ENCODE peak calls at places on chromosomes 11 and 22, in seven cellular contexts. N is GM12865, X is transverse colon, B is A549, D is retinal pigment epithelial cell, C is MCF 10A, J is omental fat pad. R is an unnamed sample.

GRCh38 chr11:125313271-125314222 is 149.0 kb downstream of the PKNOX2 start:
- DNase-seq in N (no peak), X (no peak), B (no peak), D (no peak), C (peak), J (no peak), R (no peak)

GRCh38 chr11:2576536-2576935 is 123.3 kb downstream of the KCNQ1OT1 start:
- DNase-seq in N (no peak), X (peak), B (no peak), D (no peak), C (no peak), J (no peak), R (no peak)

GRCh38 chr11:125171974-125172373 is 7.4 kb downstream of the PKNOX2 start:
- DNase-seq in N (no peak), X (no peak), B (no peak), D (no peak), C (no peak), J (no peak), R (no peak)

GRCh38 chr11:81030186-81030585 is 1589.4 kb upstream of the TENM4 start:
- DNase-seq in N (no peak), X (no peak), B (no peak), D (peak), C (peak), J (no peak), R (no peak)

GRCh38 chr11:123630126-123630531 is 24.3 kb downstream of the SCN3B start:
- DNase-seq in N (no peak), X (no peak), B (no peak), D (no peak), C (no peak), J (no peak), R (no peak)

GRCh38 chr11:128417607-128418324 is 169.6 kb downstream of the ETS1 start:
- DNase-seq in N (no peak), X (no peak), B (no peak), D (no peak), C (peak), J (no peak), R (no peak)

GRCh38 chr22:44584256-44584902 is 86.3 kb upstream of the RTL6 start:
- DNase-seq in N (no peak), X (no peak), B (no peak), D (no peak), C (no peak), J (peak), R (no peak)

GRCh38 chr11:282630-283360 is 4.6 kb downstream of the NLRP6 start:
- DNase-seq in N (no peak), X (no peak), B (no peak), D (no peak), C (no peak), J (no peak), R (no peak)

GRCh38 chr22:42959472-42960145 is 55.3 kb downstream of the PACSIN2 start:
- DNase-seq in N (no peak), X (peak), B (peak), D (peak), C (peak), J (no peak), R (no peak)

GRCh38 chr11:119854521-119854920 is 125.5 kb upstream of the NECTIN1 start:
- DNase-seq in N (peak), X (peak), B (no peak), D (no peak), C (no peak), J (no peak), R (no peak)

GRCh38 chr11:60647087-60647486 is 52.3 kb upstream of the MS4A8 start:
- DNase-seq in N (no peak), X (no peak), B (no peak), D (no peak), C (no peak), J (no peak), R (no peak)

GRCh38 chr11:12233602-12233925 is 123.2 kb downstream of the MICAL2 start:
- DNase-seq in N (no peak), X (no peak), B (no peak), D (no peak), C (no peak), J (no peak), R (no peak)

GRCh38 chr11:10327254-10327653 is 22.4 kb downstream of the ADM start:
- DNase-seq in N (no peak), X (no peak), B (no peak), D (no peak), C (peak), J (no peak), R (no peak)

GRCh38 chr22:26784772-26785171 is 127.4 kb downstream of the MIAT start:
- DNase-seq in N (no peak), X (no peak), B (no peak), D (no peak), C (no peak), J (no peak), R (no peak)

GRCh38 chr22:26786398-26786797 is 129.0 kb downstream of the MIAT start:
- DNase-seq in N (no peak), X (no peak), B (no peak), D (no peak), C (no peak), J (no peak), R (no peak)

GRCh38 chr22:26781591-26781990 is 124.2 kb downstream of the MIAT start:
- DNase-seq in N (no peak), X (no peak), B (no peak), D (no peak), C (no peak), J (no peak), R (no peak)

GRCh38 chr22:26785942-26786341 is 128.6 kb downstream of the MIAT start:
- DNase-seq in N (peak), X (no peak), B (no peak), D (no peak), C (no peak), J (no peak), R (peak)

DNA sequence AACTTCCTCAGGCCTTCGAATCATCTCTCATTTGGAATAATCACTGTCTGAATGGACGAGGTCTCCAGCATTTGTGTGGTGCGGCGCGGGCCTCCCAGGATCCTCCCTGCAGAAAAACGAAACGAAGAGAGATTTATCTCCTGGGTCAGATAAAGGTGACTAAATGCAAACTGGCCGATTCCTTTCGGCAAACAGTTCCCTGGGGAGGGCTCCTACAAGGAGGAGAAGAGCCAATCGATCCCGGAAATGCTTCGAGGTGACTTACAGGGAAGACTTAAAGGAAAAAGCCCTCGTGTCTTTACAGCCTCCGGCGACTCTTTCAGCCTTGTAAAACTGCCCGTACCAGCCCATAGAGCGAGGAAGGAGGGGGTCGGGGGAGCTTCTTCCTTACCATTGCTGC is 126.5 kb downstream of the MIAT start:
- DNase-seq in N (no peak), X (no peak), B (no peak), D (no peak), C (no peak), J (no peak), R (no peak)
- TF ChIP-seq CTCF in N (no peak), X (no peak), B (no peak), D (no peak), C (no peak), J (no peak), R (no peak)

GRCh38 chr11:121741954-121742361 is 289.2 kb upstream of the SORL1-AS1 start:
- DNase-seq in N (no peak), X (peak), B (no peak), D (peak), C (no peak), J (no peak), R (no peak)
- TF ChIP-seq CTCF in N (no peak), X (no peak), B (no peak), D (no peak), C (no peak), J (no peak), R (no peak)

GRCh38 chr22:50473088-50473487 is 1.7 kb downstream of the SBF1 start:
- DNase-seq in N (peak), X (peak), B (peak), D (no peak), C (peak), J (no peak), R (no peak)
- TF ChIP-seq CTCF in N (peak), X (peak), B (peak), D (peak), C (no peak), J (no peak), R (peak)

GRCh38 chr11:82792822-82793569 is 59.3 kb upstream of the FAM181B start:
- DNase-seq in N (no peak), X (no peak), B (no peak), D (no peak), C (no peak), J (no peak), R (no peak)
- TF ChIP-seq CTCF in N (no peak), X (no peak), B (no peak), D (no peak), C (no peak), J (no peak), R (no peak)

GRCh38 chr11:68889948-68890446 is 13.6 kb downstream of the MRPL21 start:
- DNase-seq in N (no peak), X (peak), B (peak), D (no peak), C (no peak), J (no peak), R (no peak)

GRCh38 chr11:68892576-68892975 is 11.1 kb downstream of the MRPL21 start:
- DNase-seq in N (no peak), X (no peak), B (no peak), D (no peak), C (no peak), J (no peak), R (no peak)

GRCh38 chr11:68891356-68891948 is 12.2 kb downstream of the MRPL21 start:
- DNase-seq in N (no peak), X (no peak), B (no peak), D (no peak), C (no peak), J (no peak), R (no peak)

GRCh38 chr11:68893282-68893681 is 10.3 kb downstream of the MRPL21 start:
- DNase-seq in N (no peak), X (no peak), B (no peak), D (no peak), C (no peak), J (no peak), R (no peak)

DNA sequence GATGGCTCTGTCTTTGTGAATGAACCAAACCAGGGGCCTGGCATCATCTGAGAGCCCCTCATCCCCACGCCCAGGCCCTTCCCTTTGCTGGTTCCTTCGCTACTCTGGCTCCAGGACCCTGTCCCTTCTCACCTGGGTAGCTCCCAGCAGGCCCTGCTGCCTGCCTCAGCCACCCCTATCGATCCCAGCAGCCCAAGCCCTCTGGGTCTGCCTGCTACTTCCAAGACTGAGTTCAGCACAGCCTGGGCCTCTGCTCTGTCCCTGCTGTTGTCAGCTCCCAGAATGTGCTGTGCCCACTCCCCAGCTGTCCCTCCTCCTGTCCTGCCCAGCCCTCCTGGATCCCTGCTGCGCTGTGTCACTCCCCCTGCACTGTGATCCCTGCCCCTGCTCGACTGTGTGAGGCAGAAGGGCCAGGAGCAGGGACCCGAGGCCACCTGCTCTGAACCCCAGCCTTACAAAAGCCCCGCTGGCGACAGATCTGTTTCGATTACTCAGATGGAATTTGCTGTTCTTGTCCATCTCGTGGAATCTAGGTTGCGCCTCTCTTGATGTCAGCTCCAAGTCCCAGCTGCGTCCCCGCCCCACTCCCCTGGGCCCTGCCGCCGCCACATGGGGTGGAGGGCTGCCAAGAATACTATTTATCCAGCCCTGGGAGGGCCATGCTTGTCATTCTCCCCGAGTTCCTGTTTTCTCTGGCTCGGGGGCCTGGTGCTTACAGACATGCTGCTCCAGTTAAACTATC is 13.0 kb downstream of the MRPL21 start:
- DNase-seq in N (no peak), X (peak), B (no peak), D (no peak), C (no peak), J (no peak), R (no peak)
- TF ChIP-seq CTCF in N (no peak), X (no peak), B (no peak), D (no peak), C (no peak), J (no peak), R (no peak)

GRCh38 chr11:64514596-64514995 is 76.4 kb upstream of the SLC22A12 start:
- DNase-seq in N (no peak), X (no peak), B (no peak), D (no peak), C (no peak), J (no peak), R (no peak)

GRCh38 chr11:64518928-64519327 is 72.1 kb upstream of the SLC22A12 start:
- DNase-seq in N (no peak), X (no peak), B (no peak), D (no peak), C (no peak), J (no peak), R (no peak)

GRCh38 chr11:64520013-64520412 is 71.0 kb upstream of the SLC22A12 start:
- DNase-seq in N (no peak), X (no peak), B (no peak), D (no peak), C (no peak), J (no peak), R (no peak)

GRCh38 chr11:64519541-64519940 is 71.5 kb upstream of the SLC22A12 start:
- DNase-seq in N (no peak), X (no peak), B (no peak), D (no peak), C (no peak), J (no peak), R (no peak)

GRCh38 chr11:64516226-64516625 is 74.8 kb upstream of the SLC22A12 start:
- DNase-seq in N (peak), X (no peak), B (no peak), D (no peak), C (peak), J (no peak), R (no peak)
- TF ChIP-seq CTCF in N (peak), X (no peak), B (no peak), D (peak), C (no peak), J (no peak), R (peak)

DNA sequence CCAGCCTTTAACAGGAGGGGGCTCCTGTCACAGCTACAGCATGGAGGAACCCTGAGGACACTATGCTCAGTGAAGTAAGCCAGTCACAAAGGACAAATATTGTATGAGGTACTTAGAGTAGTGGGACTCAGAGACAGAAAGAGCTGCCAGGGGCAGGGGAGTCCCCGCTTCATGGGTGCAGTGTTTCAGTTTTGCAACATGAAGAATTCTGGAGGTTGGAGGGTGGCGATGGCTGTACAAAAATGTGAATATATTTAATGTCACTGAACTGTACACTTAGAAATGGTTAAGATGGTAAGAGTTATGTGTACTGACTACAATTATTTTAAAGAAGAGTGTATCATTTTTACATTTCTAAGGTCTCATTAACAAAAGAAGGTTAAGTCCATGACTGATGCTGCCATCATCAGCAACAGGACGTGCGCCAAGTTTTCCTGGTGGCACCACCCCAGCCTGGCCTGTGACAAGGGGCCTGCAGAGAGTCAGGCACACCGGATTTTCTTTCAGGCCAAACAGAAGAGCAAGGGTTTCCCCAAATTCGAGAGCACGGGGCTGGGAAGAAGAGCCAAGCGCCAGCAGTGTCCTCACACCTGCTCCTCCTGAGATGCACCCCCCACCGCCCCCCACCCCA is 22.1 kb downstream of the YPEL1 start:
- DNase-seq in N (no peak), X (no peak), B (no peak), D (no peak), C (no peak), J (no peak), R (no peak)
- TF ChIP-seq CTCF in N (no peak), X (no peak), B (no peak), D (no peak), C (no peak), J (no peak), R (no peak)